ENCODE peak calls at places on chromosome 5, in six cellular contexts. V is PC-9; O is GM12865; B is AG09309; L is NCI-H460; D is naive thymus-derived CD8-positive, alpha-beta T cell. J is an unnamed sample.

GRCh38 chr5:135560858-135561257 is 17.9 kb downstream of the CXCL14 start:
- DNase-seq in L (peak; percentile 70), O (peak; percentile 84), B (no peak), V (peak; percentile 65), D (peak; percentile 41), J (peak; percentile 82)

GRCh38 chr5:147446528-147446927 is 63.3 kb downstream of the DPYSL3 start:
- DNase-seq in B (no peak), D (no peak), L (no peak), V (no peak), O (no peak), J (no peak)

GRCh38 chr5:139745800-139746690 is 49.6 kb upstream of the PSD2 start:
- DNase-seq in L (peak; percentile 81), V (peak; percentile 81), D (peak; percentile 56), O (peak; percentile 54), B (no peak), J (no peak)

GRCh38 chr5:66169534-66169933 is 25.4 kb downstream of the SREK1 start:
- DNase-seq in B (no peak), O (peak; percentile 52), D (peak; percentile 41), L (no peak), V (no peak), J (no peak)

GRCh38 chr5:109769597-109770291 is 80.0 kb downstream of the MAN2A1 start:
- DNase-seq in L (no peak), D (no peak), O (no peak), B (no peak), V (no peak), J (no peak)

GRCh38 chr5:137705106-137705505 is 30.8 kb downstream of the KLHL3 start:
- DNase-seq in L (no peak), O (no peak), D (no peak), B (no peak), V (no peak), J (no peak)

GRCh38 chr5:116763987-116764866 is 189.6 kb upstream of the SEMA6A start:
- DNase-seq in D (no peak), L (no peak), V (no peak), O (peak; percentile 95), B (no peak), J (no peak)

GRCh38 chr5:117590944-117591343 is 1016.3 kb upstream of the SEMA6A start:
- DNase-seq in B (no peak), L (peak; percentile 19), D (no peak), V (no peak), O (peak; percentile 26), J (peak; percentile 39)

GRCh38 chr5:163460562-163461176 is at the start of gene HMMR:
- DNase-seq in O (peak; percentile 51), B (no peak), V (no peak), L (no peak), D (no peak), J (no peak)

GRCh38 chr5:132905938-132906337 is 32.5 kb downstream of the LEAP2 start:
- DNase-seq in D (no peak), L (peak; percentile 61), B (no peak), V (no peak), O (no peak), J (no peak)

GRCh38 chr5:139733698-139734491 is 61.7 kb upstream of the PSD2 start:
- DNase-seq in V (no peak), O (no peak), D (no peak), L (no peak), B (no peak), J (peak; percentile 96)

GRCh38 chr5:66246621-66247020 is 102.5 kb downstream of the SREK1 start:
- DNase-seq in O (no peak), V (no peak), L (no peak), B (peak; percentile 41), D (no peak), J (no peak)

GRCh38 chr5:158463971-158464370 is 605.0 kb upstream of the CLINT1 start:
- DNase-seq in V (no peak), D (no peak), B (peak; percentile 77), L (no peak), O (no peak), J (no peak)

GRCh38 chr5:112975721-112976431 is 722 bp upstream of the DCP2 start:
- DNase-seq in V (no peak), L (no peak), D (no peak), B (no peak), O (no peak), J (no peak)

GRCh38 chr5:139747583-139748504 is 47.8 kb upstream of the PSD2 start:
- DNase-seq in V (no peak), B (no peak), L (no peak), O (peak; percentile 57), D (peak; percentile 42), J (no peak)

GRCh38 chr5:126481243-126481642 is 58.0 kb downstream of the GRAMD2B start:
- DNase-seq in L (no peak), B (no peak), V (no peak), D (no peak), O (no peak), J (no peak)

GRCh38 chr5:144405986-144406385 is 235.3 kb downstream of the KCTD16 start:
- DNase-seq in L (no peak), V (no peak), B (no peak), D (no peak), O (no peak), J (no peak)

GRCh38 chr5:172795401-172795977 is 24.5 kb upstream of the DUSP1 start:
- DNase-seq in V (no peak), B (peak; percentile 87), O (no peak), D (no peak), L (no peak), J (no peak)

GRCh38 chr5:151463137-151464029 is 16.0 kb downstream of the SLC36A1 start:
- DNase-seq in B (no peak), D (no peak), O (no peak), V (no peak), L (peak; percentile 6), J (peak; percentile 37)

GRCh38 chr5:54867310-54867944 is 118.0 kb downstream of the ESM1 start:
- DNase-seq in O (peak; percentile 43), L (peak; percentile 49), D (peak; percentile 70), V (no peak), B (no peak), J (peak; percentile 74)

GRCh38 chr5:17190242-17190778 is 27.1 kb upstream of the BASP1 start:
- DNase-seq in B (peak; percentile 62), D (peak; percentile 6), O (peak; percentile 49), V (peak; percentile 43), L (peak; percentile 45), J (peak; percentile 87)

GRCh38 chr5:136563489-136563888 is 198.1 kb upstream of the TRPC7 start:
- DNase-seq in D (no peak), V (no peak), O (no peak), L (no peak), B (no peak), J (no peak)

GRCh38 chr5:139178948-139179347 is 19.2 kb downstream of the SIL1 start:
- DNase-seq in V (peak; percentile 19), O (no peak), L (no peak), B (no peak), D (no peak), J (no peak)

GRCh38 chr5:58497956-58498942 is 7.0 kb downstream of the GAPT start:
- DNase-seq in B (no peak), V (peak; percentile 9), O (no peak), D (no peak), L (peak; percentile 46), J (peak; percentile 58)

GRCh38 chr5:72938206-72938605 is 17.6 kb upstream of the FCHO2 start:
- DNase-seq in B (no peak), O (no peak), L (no peak), V (no peak), D (no peak), J (no peak)

GRCh38 chr5:385321-385720 is 57.7 kb upstream of the EXOC3 start:
- DNase-seq in V (no peak), O (no peak), L (no peak), B (no peak), D (no peak), J (no peak)

GRCh38 chr5:139251281-139251687 is 42.3 kb upstream of the MATR3 start:
- DNase-seq in O (peak; percentile 70), V (no peak), D (no peak), B (no peak), L (no peak), J (peak; percentile 64)

GRCh38 chr5:147455822-147456221 is 54.0 kb downstream of the DPYSL3 start:
- DNase-seq in V (no peak), B (no peak), D (no peak), O (no peak), L (no peak), J (no peak)

GRCh38 chr5:13189532-13189931 is 755.0 kb downstream of the DNAH5 start:
- DNase-seq in L (no peak), O (no peak), V (no peak), D (no peak), B (no peak), J (no peak)

GRCh38 chr5:93620487-93621339 is 37.7 kb downstream of the NR2F1 start:
- DNase-seq in O (peak; percentile 81), L (peak; percentile 71), D (peak; percentile 73), V (peak; percentile 58), B (no peak), J (peak; percentile 78)

GRCh38 chr5:14807471-14807870 is 64.1 kb downstream of the ANKH start:
- DNase-seq in L (peak; percentile 36), V (no peak), D (no peak), B (no peak), O (no peak), J (no peak)

GRCh38 chr5:32475338-32476097 is 31.0 kb upstream of the ZFR start:
- DNase-seq in B (no peak), D (no peak), L (no peak), V (no peak), O (no peak), J (no peak)

GRCh38 chr5:98428806-98429205 is 344.7 kb upstream of the RGMB start:
- DNase-seq in L (no peak), O (peak; percentile 38), D (no peak), V (no peak), B (no peak), J (peak; percentile 2)

J was measured in SK-MEL-5.